ENCODE peak calls at places on chromosomes 16 and 17, in nine cellular contexts. A, Z, B, C, W, T, O, L and D are unnamed samples.

GRCh38 chr16:4882633-4883285 is 35.5 kb downstream of the UBN1 start:
- DNase-seq in A (peak), Z (no peak), B (no peak), C (no peak), W (peak), T (peak), O (peak), L (no peak), D (no peak)

GRCh38 chr16:71834291-71834690 is 11.5 kb upstream of the ATXN1L start:
- DNase-seq in A (no peak), Z (no peak), B (no peak), C (no peak), W (no peak), T (no peak), O (no peak), L (no peak), D (no peak)

GRCh38 chr17:27892866-27893769 is at the start of gene LYRM9:
- DNase-seq in A (peak), Z (peak), B (peak), C (peak), W (peak), T (peak), O (peak), L (peak), D (peak)

GRCh38 chr16:84196101-84196500 is 5.1 kb downstream of the ADAD2 start:
- DNase-seq in A (no peak), Z (no peak), B (no peak), C (no peak), W (no peak), T (no peak), O (no peak), L (no peak), D (no peak)

GRCh38 chr16:89009343-89010209 is 32.6 kb upstream of the CBFA2T3 start:
- DNase-seq in A (peak), Z (no peak), B (peak), C (peak), W (peak), T (no peak), O (peak), L (no peak), D (no peak)

GRCh38 chr17:68443974-68444464 is 13.3 kb downstream of the WIPI1 start:
- DNase-seq in A (no peak), Z (no peak), B (no peak), C (no peak), W (no peak), T (no peak), O (no peak), L (no peak), D (no peak)

GRCh38 chr16:88650749-88651275 is at the start of gene CYBA:
- DNase-seq in A (peak), Z (no peak), B (peak), C (peak), W (peak), T (no peak), O (no peak), L (peak), D (peak)

GRCh38 chr17:12996941-12997340 is 20.9 kb downstream of the ELAC2 start:
- DNase-seq in A (no peak), Z (no peak), B (no peak), C (no peak), W (no peak), T (no peak), O (no peak), L (no peak), D (no peak)

GRCh38 chr17:47676510-47676909 is 17.5 kb upstream of the TBKBP1 start:
- DNase-seq in A (no peak), Z (no peak), B (no peak), C (no peak), W (no peak), T (no peak), O (no peak), L (no peak), D (no peak)

GRCh38 chr17:48010193-48010592 is 27.4 kb downstream of the COPZ2 start:
- DNase-seq in A (no peak), Z (no peak), B (no peak), C (no peak), W (no peak), T (no peak), O (no peak), L (no peak), D (no peak)

GRCh38 chr17:16943032-16943352 is 28.9 kb downstream of the TNFRSF13B start:
- DNase-seq in A (no peak), Z (no peak), B (no peak), C (no peak), W (no peak), T (no peak), O (no peak), L (no peak), D (no peak)

GRCh38 chr17:80430446-80431245 is 15.7 kb downstream of the ENDOV start:
- DNase-seq in A (no peak), Z (no peak), B (no peak), C (no peak), W (no peak), T (no peak), O (no peak), L (no peak), D (no peak)

GRCh38 chr17:62014526-62014925 is 50.6 kb downstream of the MED13 start:
- DNase-seq in A (peak), Z (no peak), B (no peak), C (no peak), W (no peak), T (no peak), O (no peak), L (no peak), D (no peak)

GRCh38 chr17:62974788-62975586 is 9.0 kb downstream of the TANC2 start:
- DNase-seq in A (peak), Z (no peak), B (no peak), C (no peak), W (no peak), T (no peak), O (no peak), L (no peak), D (no peak)

GRCh38 chr16:22814330-22815105 is 556 bp downstream of the HS3ST2 start:
- DNase-seq in A (no peak), Z (no peak), B (no peak), C (no peak), W (no peak), T (no peak), O (no peak), L (no peak), D (no peak)

GRCh38 chr17:32498362-32498761 is 11.6 kb downstream of the CDK5R1 start:
- DNase-seq in A (no peak), Z (no peak), B (no peak), C (no peak), W (no peak), T (no peak), O (peak), L (no peak), D (no peak)